ENCODE peak calls at places on chromosome 3, in nine cellular contexts. S is SJSA1, F is progenitor cell of endocrine pancreas, X is lower leg skin, H is DMS153, G is upper lobe of right lung, V is NCI-H1092 treated with DMSO at 0.1 percent for 48 hours, K is HL-60, Y is AG04450. C is an unnamed sample.

GRCh38 chr3:73781536-73781935 is 156.8 kb upstream of the PDZRN3 start:
- DNase-seq in S (no peak), F (no peak), X (no peak), H (no peak), G (no peak), V (no peak), K (no peak), Y (no peak), C (no peak)

GRCh38 chr3:157958471-157958870 is 147.7 kb downstream of the SHOX2 start:
- DNase-seq in S (no peak), F (no peak), X (no peak), H (no peak), G (no peak), V (no peak), K (no peak), Y (no peak), C (no peak)

GRCh38 chr3:11452988-11453847 is 181.0 kb downstream of the ATG7 start:
- DNase-seq in S (peak), F (no peak), X (no peak), H (no peak), G (no peak), V (no peak), K (no peak), Y (no peak), C (peak)

GRCh38 chr3:186930639-186931486 is 537 bp downstream of the ST6GAL1 start:
- DNase-seq in S (peak), F (peak), X (peak), H (no peak), G (peak), V (peak), K (peak), Y (no peak), C (peak)

GRCh38 chr3:142278451-142278850 is 53.1 kb upstream of the GK5 start:
- DNase-seq in S (no peak), F (no peak), X (no peak), H (no peak), G (no peak), V (no peak), K (no peak), Y (no peak), C (no peak)

GRCh38 chr3:72494076-72495000 is 353.9 kb downstream of the SHQ1 start:
- DNase-seq in S (no peak), F (no peak), X (no peak), H (no peak), G (no peak), V (no peak), K (no peak), Y (no peak), C (no peak)

GRCh38 chr3:32448686-32449474 is 53.8 kb downstream of the CMTM6 start:
- DNase-seq in S (no peak), F (no peak), X (peak), H (no peak), G (peak), V (no peak), K (no peak), Y (no peak), C (no peak)

GRCh38 chr3:112582242-112582874 is 20.5 kb downstream of the SLC35A5 start:
- DNase-seq in S (no peak), F (no peak), X (no peak), H (peak), G (no peak), V (peak), K (peak), Y (peak), C (peak)

GRCh38 chr3:156609115-156609514 is 54.2 kb upstream of the SSR3 start:
- DNase-seq in S (no peak), F (no peak), X (no peak), H (no peak), G (no peak), V (no peak), K (no peak), Y (no peak), C (no peak)

GRCh38 chr3:64327039-64327804 is 102.0 kb upstream of the PRICKLE2 start:
- DNase-seq in S (no peak), F (no peak), X (peak), H (no peak), G (no peak), V (no peak), K (no peak), Y (no peak), C (no peak)

GRCh38 chr3:112605285-112605684 is 35.7 kb downstream of the CCDC80 start:
- DNase-seq in S (no peak), F (no peak), X (no peak), H (peak), G (no peak), V (no peak), K (no peak), Y (peak), C (peak)

GRCh38 chr3:79560698-79561097 is 207.1 kb downstream of the ROBO1 start:
- DNase-seq in S (no peak), F (no peak), X (no peak), H (no peak), G (no peak), V (no peak), K (no peak), Y (no peak), C (no peak)

GRCh38 chr3:24377218-24377993 is 117.2 kb downstream of the THRB start:
- DNase-seq in S (no peak), F (no peak), X (peak), H (no peak), G (no peak), V (no peak), K (no peak), Y (no peak), C (no peak)

GRCh38 chr3:9316881-9317341 is 45.9 kb upstream of the THUMPD3 start:
- DNase-seq in S (peak), F (no peak), X (no peak), H (no peak), G (no peak), V (no peak), K (no peak), Y (no peak), C (no peak)

GRCh38 chr3:172606021-172606420 is 82.8 kb upstream of the TNFSF10 start:
- DNase-seq in S (no peak), F (no peak), X (no peak), H (no peak), G (no peak), V (no peak), K (no peak), Y (no peak), C (no peak)

GRCh38 chr3:155605571-155605970 is 139.3 kb downstream of the PLCH1 start:
- DNase-seq in S (no peak), F (no peak), X (no peak), H (no peak), G (no peak), V (no peak), K (no peak), Y (no peak), C (no peak)

GRCh38 chr3:44669760-44670159 is 21.2 kb downstream of the ZNF35 start:
- DNase-seq in S (no peak), F (no peak), X (no peak), H (no peak), G (no peak), V (no peak), K (no peak), Y (no peak), C (no peak)

GRCh38 chr3:25665646-25666136 is 984 bp upstream of the TOP2B start:
- DNase-seq in S (no peak), F (no peak), X (no peak), H (no peak), G (no peak), V (no peak), K (no peak), Y (no peak), C (peak)

GRCh38 chr3:139122221-139122581 is 77.5 kb upstream of the PRR23C start:
- DNase-seq in S (no peak), F (no peak), X (no peak), H (no peak), G (no peak), V (no peak), K (peak), Y (peak), C (no peak)

GRCh38 chr3:63015614-63016016 is 140.4 kb upstream of the CADPS start:
- DNase-seq in S (no peak), F (peak), X (no peak), H (no peak), G (no peak), V (no peak), K (no peak), Y (no peak), C (no peak)

GRCh38 chr3:190862209-190863118 is at the start of gene GMNC:
- DNase-seq in S (peak), F (peak), X (peak), H (peak), G (peak), V (no peak), K (no peak), Y (no peak), C (no peak)

GRCh38 chr3:48856469-48856868 is 8.8 kb upstream of the PRKAR2A start:
- DNase-seq in S (no peak), F (no peak), X (no peak), H (no peak), G (no peak), V (no peak), K (no peak), Y (no peak), C (no peak)

GRCh38 chr3:14388200-14388599 is 14.2 kb upstream of the SLC6A6 start:
- DNase-seq in S (no peak), F (no peak), X (no peak), H (no peak), G (no peak), V (no peak), K (no peak), Y (no peak), C (peak)

GRCh38 chr3:146770301-146770700 is 165.2 kb upstream of the PLSCR5 start:
- DNase-seq in S (no peak), F (no peak), X (no peak), H (no peak), G (no peak), V (no peak), K (no peak), Y (no peak), C (no peak)

GRCh38 chr3:196143708-196144382 is 62.0 kb upstream of the TFRC start:
- DNase-seq in S (no peak), F (no peak), X (no peak), H (no peak), G (no peak), V (no peak), K (no peak), Y (no peak), C (no peak)

GRCh38 chr3:33441322-33441976 is 1.2 kb upstream of the UBP1 start:
- DNase-seq in S (no peak), F (no peak), X (no peak), H (no peak), G (no peak), V (no peak), K (no peak), Y (no peak), C (no peak)

GRCh38 chr3:121748638-121749275 is 784 bp downstream of the GOLGB1 start:
- DNase-seq in S (no peak), F (no peak), X (no peak), H (no peak), G (no peak), V (no peak), K (no peak), Y (no peak), C (peak)

GRCh38 chr3:58352624-58353023 is 19.9 kb downstream of the PXK start:
- DNase-seq in S (no peak), F (no peak), X (no peak), H (no peak), G (no peak), V (no peak), K (no peak), Y (no peak), C (no peak)

GRCh38 chr3:112958749-112959560 is 15.9 kb downstream of the CD200R1 start:
- DNase-seq in S (no peak), F (no peak), X (no peak), H (no peak), G (no peak), V (no peak), K (no peak), Y (no peak), C (no peak)

GRCh38 chr3:21893250-21893649 is 142.2 kb upstream of the ZNF385D start:
- DNase-seq in S (no peak), F (no peak), X (no peak), H (no peak), G (no peak), V (no peak), K (no peak), Y (no peak), C (no peak)

GRCh38 chr3:128307029-128307633 is 153.8 kb downstream of the EEFSEC start:
- DNase-seq in S (no peak), F (no peak), X (no peak), H (no peak), G (no peak), V (peak), K (no peak), Y (no peak), C (no peak)